ENCODE peak calls at places on chromosome 6, in four cellular contexts. One of them, this sample, is unnamed.

GRCh38 chr6:16228709-16229665 is 9.4 kb upstream of the GMPR start:
- DNase-seq in H1: no peak
- DNase-seq in HepG2: no peak
- DNase-seq in SK-N-SH: no peak
- DNase-seq in this sample: no peak

GRCh38 chr6:1479095-1479494 is 89.7 kb downstream of the FOXF2 start:
- DNase-seq in H1: no peak
- DNase-seq in HepG2: no peak
- DNase-seq in SK-N-SH: no peak
- DNase-seq in this sample: no peak

GRCh38 chr6:100457251-100457990 is 7.3 kb downstream of the SIM1 start:
- DNase-seq in H1: peak
- DNase-seq in HepG2: no peak
- DNase-seq in SK-N-SH: no peak
- DNase-seq in this sample: no peak

GRCh38 chr6:2853766-2854393 is 12.2 kb upstream of the SERPINB1 start:
- DNase-seq in H1: no peak
- DNase-seq in HepG2: peak
- DNase-seq in SK-N-SH: no peak
- DNase-seq in this sample: no peak

GRCh38 chr6:155177369-155177961 is 86.3 kb upstream of the CLDN20 start:
- DNase-seq in H1: no peak
- DNase-seq in HepG2: peak
- DNase-seq in SK-N-SH: peak
- DNase-seq in this sample: no peak

GRCh38 chr6:96604420-96604819 is 41.5 kb downstream of the FHL5 start:
- DNase-seq in H1: no peak
- DNase-seq in HepG2: no peak
- DNase-seq in SK-N-SH: no peak
- DNase-seq in this sample: no peak

GRCh38 chr6:152096863-152097496 is 289.5 kb downstream of the ESR1 start:
- DNase-seq in H1: no peak
- DNase-seq in HepG2: no peak
- DNase-seq in SK-N-SH: no peak
- DNase-seq in this sample: no peak

GRCh38 chr6:112851141-112851540 is 504.0 kb downstream of the RFPL4B start:
- DNase-seq in H1: no peak
- DNase-seq in HepG2: no peak
- DNase-seq in SK-N-SH: no peak
- DNase-seq in this sample: no peak

GRCh38 chr6:12014027-12014872 is 2.1 kb downstream of the HIVEP1 start:
- DNase-seq in H1: no peak
- DNase-seq in HepG2: no peak
- DNase-seq in SK-N-SH: no peak
- DNase-seq in this sample: no peak

GRCh38 chr6:35804996-35805736 is at the start of gene LHFPL5:
- DNase-seq in H1: peak
- DNase-seq in HepG2: peak
- DNase-seq in SK-N-SH: peak
- DNase-seq in this sample: peak

GRCh38 chr6:141594874-141595273 is 537.9 kb upstream of the GJE1 start:
- DNase-seq in H1: no peak
- DNase-seq in HepG2: no peak
- DNase-seq in SK-N-SH: no peak
- DNase-seq in this sample: no peak

GRCh38 chr6:85944736-85945135 is 302.1 kb upstream of the SYNCRIP start:
- DNase-seq in H1: no peak
- DNase-seq in HepG2: no peak
- DNase-seq in SK-N-SH: no peak
- DNase-seq in this sample: no peak

GRCh38 chr6:2432258-2432657 is 186.9 kb upstream of the GMDS start:
- DNase-seq in H1: no peak
- DNase-seq in HepG2: no peak
- DNase-seq in SK-N-SH: no peak
- DNase-seq in this sample: no peak

GRCh38 chr6:150899231-150899630 is 33.7 kb downstream of the MTHFD1L start:
- DNase-seq in H1: no peak
- DNase-seq in HepG2: no peak
- DNase-seq in SK-N-SH: no peak
- DNase-seq in this sample: no peak

GRCh38 chr6:6712979-6713514 is 124.5 kb downstream of the LY86 start:
- DNase-seq in H1: no peak
- DNase-seq in HepG2: no peak
- DNase-seq in SK-N-SH: no peak
- DNase-seq in this sample: no peak

GRCh38 chr6:84137989-84138575 is 89.4 kb downstream of the CEP162 start:
- DNase-seq in H1: no peak
- DNase-seq in HepG2: no peak
- DNase-seq in SK-N-SH: no peak
- DNase-seq in this sample: no peak

GRCh38 chr6:168374541-168375071 is 55.0 kb upstream of the DACT2 start:
- DNase-seq in H1: no peak
- DNase-seq in HepG2: no peak
- DNase-seq in SK-N-SH: no peak
- DNase-seq in this sample: no peak

GRCh38 chr6:2166717-2167116 is 78.7 kb downstream of the GMDS start:
- DNase-seq in H1: no peak
- DNase-seq in HepG2: no peak
- DNase-seq in SK-N-SH: no peak
- DNase-seq in this sample: no peak

GRCh38 chr6:37607949-37608348 is 89.7 kb downstream of the MDGA1 start:
- DNase-seq in H1: no peak
- DNase-seq in HepG2: peak
- DNase-seq in SK-N-SH: peak
- DNase-seq in this sample: no peak

GRCh38 chr6:163243083-163243482 is 171.4 kb upstream of the QKI start:
- DNase-seq in H1: no peak
- DNase-seq in HepG2: no peak
- DNase-seq in SK-N-SH: no peak
- DNase-seq in this sample: no peak

GRCh38 chr6:169070506-169071176 is 183.0 kb downstream of the THBS2 start:
- DNase-seq in H1: no peak
- DNase-seq in HepG2: peak
- DNase-seq in SK-N-SH: no peak
- DNase-seq in this sample: no peak

GRCh38 chr6:23245559-23245958 is 676.2 kb downstream of the HDGFL1 start:
- DNase-seq in H1: no peak
- DNase-seq in HepG2: no peak
- DNase-seq in SK-N-SH: peak
- DNase-seq in this sample: no peak

GRCh38 chr6:47690791-47691190 is 7.6 kb upstream of the ADGRF4 start:
- DNase-seq in H1: no peak
- DNase-seq in HepG2: no peak
- DNase-seq in SK-N-SH: no peak
- DNase-seq in this sample: no peak

GRCh38 chr6:137738197-137738596 is 128.9 kb upstream of the TNFAIP3 start:
- DNase-seq in H1: no peak
- DNase-seq in HepG2: no peak
- DNase-seq in SK-N-SH: no peak
- DNase-seq in this sample: no peak

GRCh38 chr6:49110876-49111275 is 352.2 kb downstream of the MMUT start:
- DNase-seq in H1: no peak
- DNase-seq in HepG2: no peak
- DNase-seq in SK-N-SH: no peak
- DNase-seq in this sample: no peak

GRCh38 chr6:88804701-88805100 is 158.7 kb downstream of the RNGTT start:
- DNase-seq in H1: no peak
- DNase-seq in HepG2: no peak
- DNase-seq in SK-N-SH: no peak
- DNase-seq in this sample: no peak

GRCh38 chr6:93418448-93419303 is 683 bp downstream of the EPHA7 start:
- DNase-seq in H1: peak
- DNase-seq in HepG2: no peak
- DNase-seq in SK-N-SH: peak
- DNase-seq in this sample: no peak

GRCh38 chr6:11307226-11307625 is 74.8 kb upstream of the NEDD9 start:
- DNase-seq in H1: no peak
- DNase-seq in HepG2: no peak
- DNase-seq in SK-N-SH: no peak
- DNase-seq in this sample: no peak

GRCh38 chr6:118567974-118568373 is 19.9 kb downstream of the PLN start:
- DNase-seq in H1: no peak
- DNase-seq in HepG2: no peak
- DNase-seq in SK-N-SH: no peak
- DNase-seq in this sample: no peak

GRCh38 chr6:21597706-21598273 is 4.2 kb downstream of the SOX4 start:
- DNase-seq in H1: no peak
- DNase-seq in HepG2: no peak
- DNase-seq in SK-N-SH: peak
- DNase-seq in this sample: no peak

GRCh38 chr6:154888896-154889295 is 106.2 kb upstream of the TIAM2 start:
- DNase-seq in H1: no peak
- DNase-seq in HepG2: no peak
- DNase-seq in SK-N-SH: no peak
- DNase-seq in this sample: no peak

GRCh38 chr6:12208190-12208589 is 82.0 kb upstream of the EDN1 start:
- DNase-seq in H1: no peak
- DNase-seq in HepG2: no peak
- DNase-seq in SK-N-SH: no peak
- DNase-seq in this sample: no peak

GRCh38 chr6:29451471-29452193 is 5.2 kb downstream of the OR11A1 start:
- DNase-seq in H1: no peak
- DNase-seq in HepG2: no peak
- DNase-seq in SK-N-SH: no peak
- DNase-seq in this sample: no peak

GRCh38 chr6:29442670-29443184 is 3.6 kb downstream of the OR10C1 start:
- DNase-seq in H1: no peak
- DNase-seq in HepG2: no peak
- DNase-seq in SK-N-SH: no peak
- DNase-seq in this sample: no peak

DNA sequence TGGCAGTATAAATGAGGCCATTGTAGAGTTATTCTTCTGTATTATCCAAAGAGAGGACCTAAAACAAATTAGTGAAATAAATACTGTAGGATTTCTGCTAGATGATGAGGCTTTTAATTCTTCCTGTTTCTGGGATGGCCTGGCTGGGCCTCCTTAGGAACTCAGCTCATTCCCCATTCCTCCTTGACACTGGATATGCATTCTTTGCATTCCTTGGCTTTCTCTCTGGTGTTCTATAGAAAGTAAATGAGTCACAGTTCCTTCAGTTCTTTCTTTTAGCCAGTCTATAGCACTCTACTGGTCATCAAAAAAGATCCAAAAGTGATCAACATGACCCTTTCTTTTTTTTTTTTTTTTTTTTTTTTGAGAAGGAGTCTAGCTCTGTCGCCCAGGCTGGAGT is 8.6 kb downstream of the OR10C1 start:
- DNase-seq in H1: no peak
- DNase-seq in HepG2: no peak
- DNase-seq in SK-N-SH: no peak
- DNase-seq in this sample: no peak
- TF ChIP-seq TAF1 in H1: no peak
- TF ChIP-seq TAF1 in HepG2: no peak
- TF ChIP-seq TAF1 in SK-N-SH: no peak
- TF ChIP-seq TAF1 in this sample: no peak

GRCh38 chr6:139547082-139547776 is 172.8 kb upstream of the CITED2 start:
- DNase-seq in H1: no peak
- DNase-seq in HepG2: no peak
- DNase-seq in SK-N-SH: no peak
- DNase-seq in this sample: no peak
- TF ChIP-seq TAF1 in H1: no peak
- TF ChIP-seq TAF1 in HepG2: no peak
- TF ChIP-seq TAF1 in SK-N-SH: no peak
- TF ChIP-seq TAF1 in this sample: no peak

DNA sequence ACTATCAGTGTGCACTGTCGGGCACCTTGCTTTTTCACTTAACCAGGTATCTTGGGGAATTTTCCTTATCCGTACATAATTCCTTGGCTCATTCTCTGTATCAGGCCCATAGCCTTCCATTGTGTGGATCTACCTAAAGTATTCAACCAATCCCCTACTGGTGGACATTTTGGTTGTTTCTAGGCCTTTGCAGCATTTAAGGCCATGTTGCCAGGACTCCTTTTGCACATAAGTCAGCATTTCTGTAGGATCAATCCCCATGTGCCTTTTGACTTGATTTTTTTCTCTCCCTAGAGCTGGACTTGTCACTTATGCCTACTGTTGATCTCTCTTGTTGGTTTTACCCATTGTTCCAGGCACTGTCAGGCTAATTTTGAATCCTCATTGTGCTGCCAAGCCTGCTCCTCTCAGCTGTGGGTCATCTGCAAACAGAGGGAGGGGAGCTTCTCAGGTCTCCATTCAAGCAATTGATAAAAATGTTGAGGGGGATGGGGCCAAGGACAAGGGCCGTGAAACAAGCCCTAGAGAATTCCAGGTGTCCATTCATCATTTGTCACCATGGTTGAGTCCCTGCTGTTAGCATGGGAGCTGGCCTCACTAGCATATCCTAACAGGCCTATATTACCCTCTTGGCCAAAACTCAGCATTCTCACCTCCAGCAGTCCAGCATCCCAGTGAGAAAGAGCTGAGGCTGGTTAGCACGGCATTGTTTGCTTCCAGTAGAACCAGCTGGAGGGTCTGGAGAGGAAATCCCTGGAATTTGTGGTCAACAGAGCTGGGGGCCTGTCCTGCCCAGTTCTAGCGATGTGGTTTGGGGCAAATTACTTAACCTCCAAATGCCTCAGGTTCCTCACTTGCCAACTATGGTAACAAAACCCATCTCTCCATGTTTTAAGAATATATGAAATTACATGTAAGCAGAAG is 178.5 kb downstream of the MRPL14 start:
- DNase-seq in H1: no peak
- DNase-seq in HepG2: no peak
- DNase-seq in SK-N-SH: no peak
- DNase-seq in this sample: no peak
- TF ChIP-seq TAF1 in H1: no peak
- TF ChIP-seq TAF1 in HepG2: no peak
- TF ChIP-seq TAF1 in SK-N-SH: no peak
- TF ChIP-seq TAF1 in this sample: no peak

DNA sequence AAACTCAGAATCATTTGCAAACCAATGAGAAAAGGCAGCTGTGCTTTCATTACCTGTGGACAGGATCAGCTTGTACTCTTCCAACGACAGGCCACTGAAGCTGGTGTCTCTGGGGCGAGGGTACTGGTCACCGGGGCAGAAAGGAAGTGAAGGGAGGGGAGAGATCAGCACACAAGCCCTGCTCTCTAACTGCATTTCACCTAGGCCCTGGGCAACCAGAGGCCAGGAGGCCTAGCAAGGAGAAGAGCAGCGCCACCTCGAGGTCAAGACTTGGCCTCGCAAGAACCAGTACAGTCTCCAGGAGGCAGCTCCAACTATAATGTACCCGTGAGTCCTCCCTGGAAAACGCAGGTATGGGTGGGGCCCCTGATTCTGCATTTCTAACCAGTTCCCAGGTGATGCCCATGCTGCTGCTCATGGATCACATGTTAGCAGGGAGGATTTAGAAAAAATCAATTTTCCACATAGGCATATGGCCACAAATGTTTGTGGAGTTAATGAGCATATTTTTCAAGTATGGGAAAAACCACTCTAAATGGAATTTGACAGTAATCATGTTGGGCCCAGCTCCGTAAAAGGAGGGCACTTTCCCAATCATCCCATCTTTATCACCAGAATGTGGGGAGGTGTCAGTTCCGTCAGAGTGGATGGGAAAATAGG is 11.0 kb downstream of the UQCC2 start:
- DNase-seq in H1: peak
- DNase-seq in HepG2: peak
- DNase-seq in SK-N-SH: peak
- DNase-seq in this sample: no peak
- TF ChIP-seq TAF1 in H1: no peak
- TF ChIP-seq TAF1 in HepG2: no peak
- TF ChIP-seq TAF1 in SK-N-SH: no peak
- TF ChIP-seq TAF1 in this sample: no peak